ENCODE peak calls at places on chromosomes 12 and 14, in ten cellular contexts. T is non-pigmented ciliary epithelial cell, Q is HTR-8/SVneo, O is left cardiac atrium, X is foreskin fibroblast, F is neural crest cell, K is colonic mucosa, V is GM12878, H is EL, L is SW480. M is an unnamed sample.

GRCh38 chr14:83873626-83874025 is 1656.3 kb upstream of the FLRT2 start:
- DNase-seq in T (no peak), Q (no peak), O (no peak), X (no peak), F (no peak), K (no peak), V (no peak), H (no peak), L (no peak), M (no peak)

GRCh38 chr14:100783630-100784321 is 42.1 kb upstream of the MEG3 start:
- DNase-seq in T (no peak), Q (no peak), O (no peak), X (no peak), F (no peak), K (no peak), V (no peak), H (no peak), L (no peak), M (no peak)

GRCh38 chr14:104972301-104973211 is 5.6 kb downstream of the AHNAK2 start:
- DNase-seq in T (no peak), Q (no peak), O (peak; percentile 50), X (no peak), F (no peak), K (peak; percentile 78), V (no peak), H (peak; percentile 48), L (peak; percentile 97), M (peak; percentile 17)

GRCh38 chr12:118060301-118061010 is 523 bp downstream of the WSB2 start:
- DNase-seq in T (no peak), Q (peak; percentile 48), O (peak; percentile 62), X (no peak), F (peak; percentile 18), K (peak; percentile 63), V (no peak), H (peak; percentile 45), L (no peak), M (peak; percentile 61)

GRCh38 chr14:89616425-89617141 is 199.6 kb upstream of the FOXN3 start:
- DNase-seq in T (no peak), Q (no peak), O (no peak), X (no peak), F (no peak), K (peak; percentile 21), V (no peak), H (peak; percentile 21), L (no peak), M (no peak)

GRCh38 chr12:124497658-124498057 is 69.8 kb downstream of the NCOR2 start:
- DNase-seq in T (no peak), Q (no peak), O (peak; percentile 86), X (peak; percentile 94), F (no peak), K (no peak), V (no peak), H (peak; percentile 81), L (no peak), M (peak; percentile 84)

GRCh38 chr12:115402443-115403170 is 718.6 kb upstream of the TBX3 start:
- DNase-seq in T (no peak), Q (no peak), O (no peak), X (peak; percentile 39), F (no peak), K (no peak), V (no peak), H (peak; percentile 4), L (no peak), M (no peak)

GRCh38 chr12:131102991-131103609 is 149.4 kb downstream of the ADGRD1 start:
- DNase-seq in T (no peak), Q (no peak), O (no peak), X (no peak), F (peak; percentile 16), K (no peak), V (no peak), H (no peak), L (no peak), M (no peak)

GRCh38 chr12:131831635-131832041 is 3.4 kb downstream of the MMP17 start:
- DNase-seq in T (no peak), Q (no peak), O (no peak), X (peak; percentile 93), F (no peak), K (no peak), V (no peak), H (peak; percentile 93), L (no peak), M (no peak)

GRCh38 chr14:21558703-21559063 is 21.2 kb downstream of the OR10G3 start:
- DNase-seq in T (no peak), Q (no peak), O (no peak), X (no peak), F (no peak), K (no peak), V (no peak), H (no peak), L (no peak), M (no peak)

GRCh38 chr14:72023128-72024042 is 91.2 kb downstream of the RGS6 start:
- DNase-seq in T (no peak), Q (no peak), O (no peak), X (no peak), F (no peak), K (no peak), V (peak; percentile 25), H (no peak), L (peak; percentile 37), M (no peak)

GRCh38 chr14:102220031-102220430 is 80.3 kb downstream of the WDR20 start:
- DNase-seq in T (no peak), Q (no peak), O (no peak), X (no peak), F (no peak), K (no peak), V (peak; percentile 40), H (no peak), L (no peak), M (no peak)

GRCh38 chr14:99527427-99528076 is 46.3 kb downstream of the CCNK start:
- DNase-seq in T (no peak), Q (no peak), O (no peak), X (no peak), F (no peak), K (no peak), V (no peak), H (no peak), L (no peak), M (no peak)

M was measured in left ventricle myocardium inferior.